ENCODE peak calls at places on chromosomes 16 and 17, in six cellular contexts. A is retinal pigment epithelial cell, P is heart left ventricle, C is heart right ventricle, N is thoracic aorta, M is AG04449. G is an unnamed sample.

GRCh38 chr16:4034963-4035362 is 81.3 kb downstream of the ADCY9 start:
- DNase-seq in A (no peak), C (no peak), P (no peak), M (no peak), N (no peak), G (no peak)

GRCh38 chr17:82222816-82223215 is 6.0 kb upstream of the SLC16A3 start:
- DNase-seq in P (no peak), A (no peak), C (no peak), M (no peak), N (no peak), G (no peak)

GRCh38 chr16:4847774-4848587 is 700 bp downstream of the UBN1 start:
- DNase-seq in A (peak; percentile 44), N (no peak), C (peak; percentile 57), M (no peak), P (peak; percentile 72), G (peak; percentile 60)

GRCh38 chr16:22664561-22664997 is 149.4 kb upstream of the HS3ST2 start:
- DNase-seq in A (no peak), M (no peak), C (no peak), P (no peak), N (no peak), G (no peak)

GRCh38 chr17:68695659-68696058 is 94.5 kb upstream of the FAM20A start:
- DNase-seq in N (no peak), C (no peak), A (no peak), M (no peak), P (no peak), G (no peak)

GRCh38 chr16:56965149-56965938 is 3.6 kb downstream of the CETP start:
- DNase-seq in A (no peak), P (no peak), C (no peak), M (no peak), N (no peak), G (no peak)

GRCh38 chr16:84614914-84615813 is 2.7 kb downstream of the COTL1 start:
- DNase-seq in C (no peak), N (no peak), A (no peak), P (no peak), M (no peak), G (no peak)

GRCh38 chr17:77028900-77029299 is 111.9 kb upstream of the SEC14L1 start:
- DNase-seq in M (no peak), C (no peak), P (no peak), N (no peak), A (no peak), G (no peak)

DNA sequence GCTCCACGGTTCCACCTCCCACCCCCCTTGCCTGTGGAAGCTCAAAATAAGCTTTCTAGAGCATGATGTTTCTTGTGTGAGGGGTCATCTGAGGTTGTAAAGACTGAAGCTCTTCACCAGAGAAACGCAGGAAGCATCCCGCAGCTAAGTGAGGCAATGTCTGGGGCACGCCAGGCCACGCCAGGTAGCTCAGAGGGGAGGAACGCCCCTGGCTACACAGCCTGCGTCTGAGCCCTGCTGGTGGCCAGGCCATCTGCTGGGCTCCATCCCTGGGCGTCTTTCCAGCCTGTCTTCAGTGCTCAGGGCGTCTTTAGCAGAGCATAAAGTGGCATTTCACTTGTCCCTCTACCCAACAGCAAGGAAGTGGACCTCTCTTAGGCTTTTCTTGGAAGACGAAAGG is 15.2 kb downstream of the SOCS3 start:
- DNase-seq in A (no peak), P (no peak), N (no peak), M (no peak), C (no peak), G (no peak)
- TF ChIP-seq CTCF in A (no peak), P (no peak), N (no peak), M (no peak), C (no peak), G (no peak)

DNA sequence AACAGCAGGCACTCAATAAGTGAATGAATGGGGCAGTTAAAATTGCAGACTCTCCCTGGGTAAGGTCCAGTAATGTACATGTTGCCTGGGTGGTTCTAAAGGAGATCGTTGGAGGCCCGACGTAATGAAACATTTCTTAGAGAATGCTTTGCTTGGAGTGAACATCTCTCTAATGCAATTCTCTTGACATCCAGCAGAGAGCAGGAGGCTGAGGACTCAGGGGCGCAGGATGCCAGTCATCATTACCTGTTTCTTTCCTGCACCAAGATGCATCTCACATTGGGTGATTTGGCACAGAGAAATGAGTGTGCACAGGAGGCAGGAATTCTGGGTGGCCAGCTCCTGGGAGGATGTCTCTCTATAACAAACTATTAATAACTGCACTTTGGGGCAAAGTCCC is 130.3 kb upstream of the RBBP6 start:
- DNase-seq in N (no peak), M (no peak), A (no peak), C (no peak), P (no peak), G (no peak)
- TF ChIP-seq CTCF in N (no peak), M (no peak), A (no peak), C (no peak), P (no peak), G (no peak)

DNA sequence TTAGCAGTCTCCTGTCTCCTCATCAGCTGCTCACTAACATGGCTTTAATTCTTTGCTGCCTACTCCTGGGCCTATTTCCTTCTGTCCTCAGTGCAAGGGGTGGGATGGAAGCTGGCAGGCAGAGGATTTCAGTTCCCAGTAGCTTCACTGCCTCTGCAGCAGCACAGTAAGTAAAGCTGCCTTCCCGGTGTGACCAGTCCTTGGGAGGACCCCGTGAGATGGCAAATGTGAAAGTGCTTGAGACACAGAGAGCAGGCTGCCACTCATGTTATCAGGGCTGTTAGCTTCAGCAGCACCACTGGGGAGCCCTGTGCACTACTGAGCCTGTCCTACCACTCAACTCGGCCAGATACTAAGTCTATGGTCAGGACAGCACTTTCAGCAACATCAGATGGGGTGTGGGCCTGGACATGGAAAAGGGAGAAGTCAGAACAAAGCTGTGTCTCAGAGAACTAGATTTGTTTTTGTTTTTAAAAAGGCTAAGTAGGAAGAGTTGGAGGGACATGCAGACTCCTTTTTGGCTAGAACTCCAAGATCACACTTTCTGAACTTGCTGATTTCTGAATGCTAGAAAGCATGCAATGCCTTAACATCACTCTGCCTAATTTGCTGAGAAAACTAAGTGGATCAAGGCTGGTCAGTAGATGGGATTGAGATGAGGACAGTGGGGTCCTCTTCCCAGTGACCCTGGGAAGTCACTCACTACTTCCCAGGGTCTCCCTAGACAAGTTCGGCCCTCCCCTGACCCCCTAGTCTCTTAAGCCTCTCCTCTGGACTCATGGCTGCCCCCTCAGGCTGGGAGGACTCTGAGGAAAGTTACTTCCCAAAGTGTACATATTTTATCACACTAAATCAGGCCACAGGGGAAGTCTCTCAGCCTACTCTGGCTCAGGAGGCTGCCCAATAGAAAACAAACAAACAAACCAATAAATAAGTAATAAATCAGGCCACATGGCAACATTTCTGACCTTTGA is 1.1 kb downstream of the ACSF2 start:
- DNase-seq in A (no peak), N (no peak), P (no peak), M (no peak), C (peak; percentile 20), G (peak; percentile 46)
- TF ChIP-seq CTCF in A (peak; percentile 38), N (peak; percentile 9), P (no peak), M (peak; percentile 10), C (no peak), G (no peak)

GRCh38 chr17:74245145-74245817 is 28.8 kb upstream of the DNAI2 start:
- DNase-seq in M (no peak), N (no peak), A (no peak), C (no peak), P (no peak), G (no peak)
- TF ChIP-seq CTCF in M (no peak), N (no peak), A (peak; percentile 14), C (no peak), P (no peak), G (no peak)